ENCODE peak calls at places on chromosome 6, in seven cellular contexts. J is fibroblast of lung, N is HCT116, G is tibial artery, D is left lung, B is cardiac fibroblast, O is omental fat pad. F is an unnamed sample.

GRCh38 chr6:162085561-162085960 is 642.0 kb downstream of the PRKN start:
- DNase-seq in O (no peak), J (no peak), D (no peak), N (no peak), B (no peak), G (no peak), F (no peak)

GRCh38 chr6:31822038-31822821 is 5.3 kb upstream of the HSPA1B start:
- DNase-seq in J (peak), B (peak), N (no peak), D (peak), O (peak), G (peak), F (peak)

GRCh38 chr6:579339-579738 is 77.6 kb downstream of the HUS1B start:
- DNase-seq in J (no peak), D (no peak), G (no peak), B (peak), O (no peak), N (no peak), F (peak)

GRCh38 chr6:17863971-17864754 is 123.3 kb downstream of the KIF13A start:
- DNase-seq in B (peak), N (peak), D (no peak), G (peak), O (no peak), J (peak), F (peak)

GRCh38 chr6:75204222-75204958 is 1.5 kb downstream of the COL12A1 start:
- DNase-seq in B (peak), J (peak), O (peak), N (peak), G (peak), D (peak), F (peak)

GRCh38 chr6:76593668-76594067 is 521.2 kb upstream of the IMPG1 start:
- DNase-seq in B (no peak), G (no peak), J (no peak), N (no peak), O (no peak), D (no peak), F (no peak)

GRCh38 chr6:4776493-4776966 is 326 bp downstream of the CDYL start:
- DNase-seq in N (no peak), O (no peak), G (peak), B (no peak), J (no peak), D (no peak), F (no peak)

GRCh38 chr6:131954775-131955107 is 3.6 kb upstream of the CCN2 start:
- DNase-seq in N (no peak), G (no peak), O (no peak), B (peak), J (peak), D (peak), F (peak)

GRCh38 chr6:159665868-159666635 is 27.0 kb downstream of the SOD2 start:
- DNase-seq in N (no peak), D (no peak), O (no peak), J (peak), G (no peak), B (no peak), F (peak)

GRCh38 chr6:116287668-116288282 is 8.0 kb upstream of the TSPYL1 start:
- DNase-seq in D (no peak), G (no peak), N (peak), B (peak), O (no peak), J (peak), F (peak)

GRCh38 chr6:139686308-139686707 is 311.9 kb upstream of the CITED2 start:
- DNase-seq in G (peak), D (no peak), J (peak), N (no peak), O (no peak), B (peak), F (peak)

GRCh38 chr6:166237611-166238010 is 70.0 kb upstream of the TBXT start:
- DNase-seq in N (no peak), J (peak), O (no peak), D (no peak), B (no peak), G (no peak), F (peak)

GRCh38 chr6:110255356-110255755 is 75.1 kb downstream of the CDC40 start:
- DNase-seq in J (peak), G (no peak), B (peak), N (no peak), D (no peak), O (no peak), F (peak)

GRCh38 chr6:1809359-1809988 is 199.8 kb downstream of the FOXC1 start:
- DNase-seq in D (no peak), G (no peak), O (no peak), N (no peak), J (no peak), B (no peak), F (no peak)

GRCh38 chr6:119979862-119980261 is 630.3 kb upstream of the MAN1A1 start:
- DNase-seq in J (no peak), N (peak), G (no peak), B (peak), D (no peak), O (no peak), F (no peak)
- TF ChIP-seq CTCF in J (peak), N (peak), G (no peak), B (peak), D (no peak), O (no peak), F (peak)

GRCh38 chr6:157669747-157670216 is 153.3 kb upstream of the SNX9 start:
- DNase-seq in G (peak), N (no peak), J (peak), D (peak), O (peak), B (peak), F (peak)
- TF ChIP-seq CTCF in G (peak), N (no peak), J (peak), D (peak), O (no peak), B (peak), F (peak)

GRCh38 chr6:33249732-33250625 is 21.7 kb downstream of the VPS52 start:
- DNase-seq in J (peak), N (no peak), B (peak), G (no peak), O (no peak), D (peak), F (peak)

GRCh38 chr6:33250731-33251130 is 20.9 kb downstream of the VPS52 start:
- DNase-seq in G (no peak), O (no peak), B (no peak), D (no peak), J (no peak), N (no peak), F (no peak)

GRCh38 chr6:33247977-33248642 is 23.6 kb downstream of the VPS52 start:
- DNase-seq in J (peak), B (peak), N (peak), D (peak), O (peak), G (peak), F (peak)

GRCh38 chr6:33248643-33248931 is 23.1 kb downstream of the VPS52 start:
- DNase-seq in N (no peak), O (no peak), B (peak), J (peak), G (no peak), D (no peak), F (peak)

GRCh38 chr6:33248932-33249731 is 22.5 kb downstream of the VPS52 start:
- DNase-seq in D (peak), B (peak), J (peak), G (peak), O (peak), N (peak), F (peak)
- TF ChIP-seq CTCF in D (no peak), B (no peak), J (no peak), G (no peak), O (no peak), N (no peak), F (peak)

GRCh38 chr6:83231146-83231545 is 38.0 kb downstream of the RWDD2A start:
- DNase-seq in D (no peak), B (peak), G (no peak), N (no peak), O (no peak), J (peak), F (peak)
- TF ChIP-seq CTCF in D (no peak), B (no peak), G (no peak), N (no peak), O (no peak), J (no peak), F (no peak)

F was measured in HFFc6.